ENCODE peak calls at places on chromosomes 5 and 9, in seven cellular contexts. One of them, this sample, is unnamed.

GRCh38 chr5:177393990-177394389 is 6.5 kb downstream of the PFN3 start:
- DNase-seq in neuronal stem cell: no peak
- DNase-seq in AG10803: no peak
- DNase-seq in AG09319: no peak
- DNase-seq in psoas muscle: no peak
- DNase-seq in glutamatergic neuron: no peak
- DNase-seq in activated T-helper 1 cell treated with Interleukin-2 at 50 U/mL for 16 hours: no peak
- DNase-seq in this sample: no peak

GRCh38 chr9:125240649-125240999 is 519 bp downstream of the HSPA5 start:
- DNase-seq in activated T-helper 1 cell treated with Interleukin-2 at 50 U/mL for 16 hours: no peak
- DNase-seq in psoas muscle: peak; percentile 61
- DNase-seq in neuronal stem cell: peak; percentile 23
- DNase-seq in glutamatergic neuron: peak; percentile 41
- DNase-seq in AG09319: no peak
- DNase-seq in AG10803: peak; percentile 26
- DNase-seq in this sample: no peak

GRCh38 chr5:126868961-126869451 is 92.1 kb downstream of the LMNB1 start:
- DNase-seq in AG10803: peak; percentile 41
- DNase-seq in neuronal stem cell: peak; percentile 24
- DNase-seq in AG09319: no peak
- DNase-seq in psoas muscle: peak; percentile 30
- DNase-seq in activated T-helper 1 cell treated with Interleukin-2 at 50 U/mL for 16 hours: no peak
- DNase-seq in glutamatergic neuron: peak; percentile 60
- DNase-seq in this sample: no peak

GRCh38 chr9:116791314-116791713 is 104.2 kb downstream of the TRIM32 start:
- DNase-seq in psoas muscle: no peak
- DNase-seq in neuronal stem cell: no peak
- DNase-seq in AG10803: no peak
- DNase-seq in AG09319: no peak
- DNase-seq in glutamatergic neuron: no peak
- DNase-seq in activated T-helper 1 cell treated with Interleukin-2 at 50 U/mL for 16 hours: no peak
- DNase-seq in this sample: no peak

GRCh38 chr9:93178851-93179786 is 4.8 kb upstream of the WNK2 start:
- DNase-seq in AG09319: no peak
- DNase-seq in glutamatergic neuron: no peak
- DNase-seq in psoas muscle: no peak
- DNase-seq in activated T-helper 1 cell treated with Interleukin-2 at 50 U/mL for 16 hours: no peak
- DNase-seq in neuronal stem cell: no peak
- DNase-seq in AG10803: no peak
- DNase-seq in this sample: no peak

GRCh38 chr9:25517701-25518100 is 160.5 kb downstream of the TUSC1 start:
- DNase-seq in neuronal stem cell: no peak
- DNase-seq in activated T-helper 1 cell treated with Interleukin-2 at 50 U/mL for 16 hours: no peak
- DNase-seq in AG09319: no peak
- DNase-seq in AG10803: no peak
- DNase-seq in glutamatergic neuron: no peak
- DNase-seq in psoas muscle: no peak
- DNase-seq in this sample: no peak

GRCh38 chr5:73363911-73364730 is 84.5 kb downstream of the FOXD1 start:
- DNase-seq in AG10803: peak; percentile 99
- DNase-seq in neuronal stem cell: no peak
- DNase-seq in AG09319: peak; percentile 54
- DNase-seq in activated T-helper 1 cell treated with Interleukin-2 at 50 U/mL for 16 hours: no peak
- DNase-seq in psoas muscle: no peak
- DNase-seq in glutamatergic neuron: no peak
- DNase-seq in this sample: no peak

GRCh38 chr9:87342743-87343142 is 154.9 kb upstream of the DAPK1 start:
- DNase-seq in AG10803: peak; percentile 35
- DNase-seq in neuronal stem cell: no peak
- DNase-seq in activated T-helper 1 cell treated with Interleukin-2 at 50 U/mL for 16 hours: no peak
- DNase-seq in AG09319: no peak
- DNase-seq in glutamatergic neuron: no peak
- DNase-seq in psoas muscle: peak; percentile 31
- DNase-seq in this sample: no peak

GRCh38 chr5:20105915-20106314 is 117.9 kb upstream of the CDH18 start:
- DNase-seq in AG10803: no peak
- DNase-seq in neuronal stem cell: no peak
- DNase-seq in psoas muscle: no peak
- DNase-seq in activated T-helper 1 cell treated with Interleukin-2 at 50 U/mL for 16 hours: no peak
- DNase-seq in AG09319: no peak
- DNase-seq in glutamatergic neuron: no peak
- DNase-seq in this sample: no peak

GRCh38 chr5:146510528-146510927 is 5.5 kb downstream of the GPR151 start:
- DNase-seq in AG09319: no peak
- DNase-seq in neuronal stem cell: no peak
- DNase-seq in psoas muscle: no peak
- DNase-seq in glutamatergic neuron: no peak
- DNase-seq in AG10803: peak; percentile 34
- DNase-seq in activated T-helper 1 cell treated with Interleukin-2 at 50 U/mL for 16 hours: no peak
- DNase-seq in this sample: no peak

GRCh38 chr5:77255617-77256016 is 45.1 kb downstream of the PDE8B start:
- DNase-seq in psoas muscle: no peak
- DNase-seq in AG10803: no peak
- DNase-seq in activated T-helper 1 cell treated with Interleukin-2 at 50 U/mL for 16 hours: no peak
- DNase-seq in glutamatergic neuron: no peak
- DNase-seq in neuronal stem cell: no peak
- DNase-seq in AG09319: no peak
- DNase-seq in this sample: no peak

GRCh38 chr9:69392826-69393225 is 67.8 kb downstream of the ENTREP1 start:
- DNase-seq in activated T-helper 1 cell treated with Interleukin-2 at 50 U/mL for 16 hours: no peak
- DNase-seq in glutamatergic neuron: no peak
- DNase-seq in AG09319: no peak
- DNase-seq in neuronal stem cell: no peak
- DNase-seq in AG10803: no peak
- DNase-seq in psoas muscle: no peak
- DNase-seq in this sample: no peak